ENCODE peak calls at places on chromosomes 3 and 15, in four cellular contexts. N is small intestine, U is BE2C, T is breast epithelium. P is an unnamed sample.

GRCh38 chr15:33292718-33293307 is 18.0 kb upstream of the RYR3 start:
- DNase-seq in N (peak; percentile 35), U (peak; percentile 72), T (no peak), P (no peak)

GRCh38 chr3:27311400-27311799 is 57.8 kb downstream of the NEK10 start:
- DNase-seq in N (no peak), U (no peak), T (no peak), P (no peak)

GRCh38 chr15:70508561-70509281 is 254.6 kb downstream of the UACA start:
- DNase-seq in N (no peak), U (no peak), T (no peak), P (no peak)

GRCh38 chr15:57861039-57861638 is 154.6 kb downstream of the POLR2M start:
- DNase-seq in N (peak; percentile 79), U (peak; percentile 46), T (no peak), P (peak; percentile 50)

GRCh38 chr15:69414702-69415161 is 583 bp downstream of the KIF23 start:
- DNase-seq in N (peak; percentile 15), U (peak; percentile 48), T (peak; percentile 86), P (no peak)

GRCh38 chr3:47985376-47985775 is 30.8 kb downstream of the MAP4 start:
- DNase-seq in N (no peak), U (no peak), T (no peak), P (no peak)

GRCh38 chr3:98893740-98894139 is 7.8 kb downstream of the DCBLD2 start:
- DNase-seq in N (no peak), U (peak; percentile 35), T (no peak), P (no peak)

GRCh38 chr3:78604328-78604727 is 1163.5 kb downstream of the ROBO1 start:
- DNase-seq in N (no peak), U (no peak), T (no peak), P (no peak)

GRCh38 chr3:167733961-167734497 is 663 bp downstream of the PDCD10 start:
- DNase-seq in N (peak; percentile 59), U (no peak), T (no peak), P (no peak)

GRCh38 chr3:136725468-136725867 is 26.7 kb downstream of the STAG1 start:
- DNase-seq in N (no peak), U (no peak), T (no peak), P (no peak)

GRCh38 chr3:135762188-135762853 is 203.2 kb upstream of the PPP2R3A start:
- DNase-seq in N (no peak), U (no peak), T (no peak), P (peak; percentile 7)

GRCh38 chr3:151426337-151426648 is 34.6 kb downstream of the IGSF10 start:
- DNase-seq in N (no peak), U (no peak), T (no peak), P (no peak)

GRCh38 chr3:73383470-73384049 is 241.2 kb downstream of the PDZRN3 start:
- DNase-seq in N (no peak), U (no peak), T (no peak), P (no peak)

GRCh38 chr3:171458056-171458856 is 1.9 kb downstream of the TNIK start:
- DNase-seq in N (peak; percentile 50), U (no peak), T (no peak), P (no peak)

GRCh38 chr3:13702226-13702820 is 153.4 kb downstream of the FBLN2 start:
- DNase-seq in N (no peak), U (no peak), T (no peak), P (no peak)

GRCh38 chr3:13703071-13703470 is 154.1 kb downstream of the FBLN2 start:
- DNase-seq in N (no peak), U (no peak), T (no peak), P (no peak)

GRCh38 chr3:13698498-13698897 is 149.6 kb downstream of the FBLN2 start:
- DNase-seq in N (no peak), U (no peak), T (no peak), P (no peak)

GRCh38 chr3:13700889-13701288 is 152.0 kb downstream of the FBLN2 start:
- DNase-seq in N (no peak), U (no peak), T (no peak), P (no peak)

GRCh38 chr3:13700362-13700761 is 151.4 kb downstream of the FBLN2 start:
- DNase-seq in N (no peak), U (no peak), T (no peak), P (no peak)
- H3K4me1 ChIP-seq in N (no peaks in the 10 kb centered on the region), U (no peaks in the 10 kb centered on the region), T (no peaks in the 10 kb centered on the region), P (peaks cover 4% of the 10 kb centered on the region)

GRCh38 chr3:153257673-153258351 is 95.8 kb downstream of the RAP2B start:
- DNase-seq in N (no peak), U (no peak), T (no peak), P (no peak)
- H3K4me1 ChIP-seq in N (no peaks in the 10 kb centered on the region), U (no peaks in the 10 kb centered on the region), T (no peaks in the 10 kb centered on the region), P (no peaks in the 10 kb centered on the region)

GRCh38 chr3:134370611-134371451 is 3.4 kb downstream of the AMOTL2 start:
- DNase-seq in N (no peak), U (no peak), T (no peak), P (no peak)
- H3K4me1 ChIP-seq in N (peaks cover 15% of the 10 kb centered on the region), U (no peaks in the 10 kb centered on the region), T (peaks cover 24% of the 10 kb centered on the region), P (peaks cover 8% of the 10 kb centered on the region)

GRCh38 chr3:181739628-181740027 is 27.9 kb downstream of the SOX2 start:
- DNase-seq in N (no peak), U (no peak), T (no peak), P (no peak)
- H3K4me1 ChIP-seq in N (no peaks in the 10 kb centered on the region), U (peaks cover 6% of the 10 kb centered on the region), T (no peaks in the 10 kb centered on the region), P (peaks cover 2% of the 10 kb centered on the region)

P was measured in iPS DF 6.9.